ENCODE peak calls at places on chromosomes 16 and 17, in ten cellular contexts. C is IMR-90, H is mucosa of descending colon, V is cardiac fibroblast, T is AG10803, M is right lobe of liver, I is heart right ventricle, W is kidney epithelial cell, R is foreskin fibroblast, G is testis. Y is an unnamed sample.

GRCh38 chr17:46059457-46059856 is 60.4 kb downstream of the STH start:
- DNase-seq in C (no peak), H (no peak), V (no peak), T (no peak), M (no peak), I (no peak), W (no peak), R (no peak), G (no peak), Y (no peak)

GRCh38 chr16:23523321-23523720 is 13.0 kb upstream of the GGA2 start:
- DNase-seq in C (no peak), H (no peak), V (no peak), T (no peak), M (no peak), I (no peak), W (no peak), R (no peak), G (no peak), Y (no peak)

GRCh38 chr17:70110443-70110880 is 35.4 kb downstream of the KCNJ16 start:
- DNase-seq in C (peak), H (no peak), V (peak), T (peak), M (no peak), I (peak), W (peak), R (peak), G (no peak), Y (no peak)

GRCh38 chr17:40648326-40648968 is 829 bp upstream of the SMARCE1 start:
- DNase-seq in C (peak), H (no peak), V (peak), T (peak), M (no peak), I (no peak), W (peak), R (peak), G (peak), Y (no peak)

GRCh38 chr17:65759532-65759931 is 198.1 kb upstream of the AXIN2 start:
- DNase-seq in C (no peak), H (no peak), V (no peak), T (no peak), M (no peak), I (no peak), W (no peak), R (no peak), G (no peak), Y (no peak)

GRCh38 chr17:48486557-48486956 is 44.3 kb downstream of the HOXB1 start:
- DNase-seq in C (peak), H (no peak), V (peak), T (peak), M (no peak), I (no peak), W (peak), R (peak), G (no peak), Y (no peak)

GRCh38 chr17:5468075-5468473 is 708 bp downstream of the DHX33 start:
- DNase-seq in C (no peak), H (no peak), V (no peak), T (no peak), M (no peak), I (no peak), W (no peak), R (no peak), G (peak), Y (no peak)

GRCh38 chr16:3349175-3349574 is 6.5 kb upstream of the OR2C1 start:
- DNase-seq in C (no peak), H (no peak), V (no peak), T (no peak), M (no peak), I (no peak), W (no peak), R (no peak), G (no peak), Y (no peak)

GRCh38 chr17:75289832-75290337 is 652 bp upstream of the SLC25A19 start:
- DNase-seq in C (peak), H (peak), V (peak), T (peak), M (peak), I (peak), W (no peak), R (peak), G (peak), Y (peak)

GRCh38 chr17:42050360-42051012 is at the start of gene C17orf113:
- DNase-seq in C (no peak), H (peak), V (peak), T (peak), M (peak), I (peak), W (no peak), R (peak), G (peak), Y (peak)

GRCh38 chr16:1429631-1430030 is 1.2 kb upstream of the PERCC1 start:
- DNase-seq in C (no peak), H (no peak), V (no peak), T (no peak), M (no peak), I (no peak), W (no peak), R (no peak), G (no peak), Y (peak)

GRCh38 chr16:1431497-1432270 is 806 bp downstream of the PERCC1 start:
- DNase-seq in C (no peak), H (no peak), V (no peak), T (no peak), M (no peak), I (no peak), W (no peak), R (no peak), G (no peak), Y (no peak)

GRCh38 chr16:1430759-1431496 is at the start of gene PERCC1:
- DNase-seq in C (no peak), H (no peak), V (no peak), T (no peak), M (no peak), I (no peak), W (no peak), R (no peak), G (no peak), Y (no peak)

GRCh38 chr16:1429026-1429425 is 1.9 kb upstream of the PERCC1 start:
- DNase-seq in C (no peak), H (no peak), V (no peak), T (no peak), M (no peak), I (no peak), W (no peak), R (no peak), G (no peak), Y (no peak)

GRCh38 chr16:1430214-1430758 is 592 bp upstream of the PERCC1 start:
- DNase-seq in C (no peak), H (no peak), V (no peak), T (no peak), M (no peak), I (no peak), W (no peak), R (no peak), G (no peak), Y (no peak)
- H3K4me3 ChIP-seq in C (no peak), H (no peak), V (no peak), T (no peak), M (no peak), I (no peak), W (no peak), R (no peak), G (no peak), Y (no peak)

DNA sequence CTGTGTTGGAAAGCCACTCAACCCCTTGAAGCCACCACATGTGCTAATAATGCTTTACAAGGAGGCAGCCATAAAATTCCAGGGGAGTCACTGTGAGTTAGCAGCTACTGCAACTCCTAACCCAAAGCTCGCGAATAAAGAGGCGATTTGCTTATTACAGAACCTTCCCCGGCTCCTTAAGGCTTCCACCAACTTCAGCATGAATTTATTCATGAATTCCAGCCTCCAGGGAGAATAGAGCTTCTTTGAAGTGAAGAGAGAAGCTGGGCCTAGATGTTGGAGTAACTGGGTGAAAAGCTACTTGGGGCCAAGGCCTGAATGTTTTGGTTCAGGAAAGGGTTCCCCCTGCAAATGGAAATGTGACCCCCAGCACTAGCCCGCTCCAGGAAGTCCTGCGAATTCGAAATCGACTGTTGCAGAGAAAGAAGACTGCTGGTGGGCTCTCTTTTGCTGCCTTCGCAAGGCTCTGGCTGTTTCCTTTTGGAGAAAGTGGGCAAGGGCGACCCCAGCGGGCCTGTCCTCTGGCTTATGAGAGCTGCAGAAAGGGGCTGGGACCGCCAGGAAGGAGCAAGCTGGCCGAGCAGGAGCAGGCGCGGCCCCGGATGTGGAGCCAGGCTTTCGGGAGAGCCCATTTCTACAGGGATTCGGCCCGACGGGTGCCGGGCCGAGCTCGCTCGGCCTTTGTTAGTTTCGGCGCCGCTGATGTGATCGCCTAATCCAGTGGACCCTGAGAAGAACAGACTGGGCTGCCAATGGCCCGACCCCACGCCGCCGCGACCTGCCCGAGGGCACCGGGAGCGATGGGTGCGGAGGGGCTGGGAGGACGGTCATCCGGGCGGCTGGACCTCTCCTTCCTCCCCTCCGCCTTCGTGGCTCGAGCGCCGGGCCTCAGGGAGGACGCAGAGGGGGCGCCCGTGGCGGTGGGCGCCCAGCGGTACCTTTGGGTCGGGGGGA is 7.6 kb downstream of the CBX8 start:
- DNase-seq in C (no peak), H (no peak), V (no peak), T (no peak), M (peak), I (no peak), W (no peak), R (no peak), G (no peak), Y (no peak)
- H3K4me3 ChIP-seq in C (no peak), H (no peak), V (no peak), T (no peak), M (no peak), I (peak), W (no peak), R (no peak), G (no peak), Y (no peak)

GRCh38 chr16:30095166-30096078 is 591 bp downstream of the YPEL3 start:
- DNase-seq in C (no peak), H (peak), V (no peak), T (no peak), M (no peak), I (no peak), W (no peak), R (no peak), G (no peak), Y (peak)

GRCh38 chr16:30096862-30097563 is 1.0 kb upstream of the YPEL3 start:
- DNase-seq in C (no peak), H (peak), V (no peak), T (no peak), M (no peak), I (no peak), W (no peak), R (no peak), G (no peak), Y (no peak)

GRCh38 chr16:30096105-30096861 is at the start of gene YPEL3:
- DNase-seq in C (peak), H (peak), V (peak), T (peak), M (peak), I (peak), W (peak), R (peak), G (peak), Y (peak)

GRCh38 chr16:30092373-30093010 is 768 bp upstream of the TBX6 start:
- DNase-seq in C (peak), H (peak), V (peak), T (peak), M (peak), I (peak), W (peak), R (peak), G (peak), Y (peak)

DNA sequence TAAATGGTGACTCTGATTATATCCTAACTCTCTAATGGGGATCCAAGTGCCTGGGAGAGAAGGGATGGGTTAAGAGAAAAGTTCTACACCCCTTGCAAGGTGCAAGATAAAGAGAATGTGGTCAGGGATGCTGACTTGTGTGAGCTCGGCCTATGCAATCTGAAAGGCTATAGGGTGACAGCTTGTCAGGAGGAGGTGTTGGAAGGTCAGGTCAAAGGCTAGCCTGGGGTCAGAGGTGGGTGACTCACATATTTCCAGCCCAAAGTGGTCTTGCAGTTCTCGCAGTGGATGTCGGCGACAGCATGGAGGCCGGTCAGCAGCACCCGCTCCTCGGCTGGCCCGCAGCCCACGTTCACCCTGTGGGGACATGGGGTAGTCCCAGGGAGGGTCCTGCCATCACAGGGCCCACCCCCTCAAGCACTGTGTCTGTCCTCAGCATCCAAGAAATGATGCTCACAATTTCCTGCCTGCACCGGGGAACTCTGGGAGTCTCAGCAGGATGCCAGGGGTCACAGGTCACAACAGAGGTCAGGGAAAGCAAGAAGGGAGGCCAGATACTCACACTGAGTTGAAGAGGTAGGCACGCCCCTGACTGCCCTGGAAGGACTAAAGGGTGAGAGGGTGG is 1.4 kb downstream of the YPEL3 start:
- DNase-seq in C (no peak), H (peak), V (no peak), T (no peak), M (no peak), I (no peak), W (no peak), R (no peak), G (no peak), Y (no peak)
- H3K4me3 ChIP-seq in C (no peak), H (peak), V (peak), T (peak), M (peak), I (peak), W (no peak), R (peak), G (peak), Y (peak)

GRCh38 chr16:1917665-1918111 is 527 bp downstream of the HS3ST6 start:
- DNase-seq in C (no peak), H (no peak), V (no peak), T (no peak), M (no peak), I (no peak), W (no peak), R (no peak), G (no peak), Y (peak)

GRCh38 chr16:1919680-1919998 is 1.4 kb upstream of the HS3ST6 start:
- DNase-seq in C (no peak), H (no peak), V (no peak), T (no peak), M (no peak), I (no peak), W (no peak), R (no peak), G (no peak), Y (peak)

GRCh38 chr16:1918312-1918889 is at the start of gene HS3ST6:
- DNase-seq in C (no peak), H (no peak), V (no peak), T (no peak), M (no peak), I (no peak), W (no peak), R (no peak), G (no peak), Y (no peak)

GRCh38 chr16:1920727-1921155 is 2.5 kb upstream of the HS3ST6 start:
- DNase-seq in C (no peak), H (no peak), V (no peak), T (no peak), M (no peak), I (no peak), W (no peak), R (no peak), G (peak), Y (peak)

DNA sequence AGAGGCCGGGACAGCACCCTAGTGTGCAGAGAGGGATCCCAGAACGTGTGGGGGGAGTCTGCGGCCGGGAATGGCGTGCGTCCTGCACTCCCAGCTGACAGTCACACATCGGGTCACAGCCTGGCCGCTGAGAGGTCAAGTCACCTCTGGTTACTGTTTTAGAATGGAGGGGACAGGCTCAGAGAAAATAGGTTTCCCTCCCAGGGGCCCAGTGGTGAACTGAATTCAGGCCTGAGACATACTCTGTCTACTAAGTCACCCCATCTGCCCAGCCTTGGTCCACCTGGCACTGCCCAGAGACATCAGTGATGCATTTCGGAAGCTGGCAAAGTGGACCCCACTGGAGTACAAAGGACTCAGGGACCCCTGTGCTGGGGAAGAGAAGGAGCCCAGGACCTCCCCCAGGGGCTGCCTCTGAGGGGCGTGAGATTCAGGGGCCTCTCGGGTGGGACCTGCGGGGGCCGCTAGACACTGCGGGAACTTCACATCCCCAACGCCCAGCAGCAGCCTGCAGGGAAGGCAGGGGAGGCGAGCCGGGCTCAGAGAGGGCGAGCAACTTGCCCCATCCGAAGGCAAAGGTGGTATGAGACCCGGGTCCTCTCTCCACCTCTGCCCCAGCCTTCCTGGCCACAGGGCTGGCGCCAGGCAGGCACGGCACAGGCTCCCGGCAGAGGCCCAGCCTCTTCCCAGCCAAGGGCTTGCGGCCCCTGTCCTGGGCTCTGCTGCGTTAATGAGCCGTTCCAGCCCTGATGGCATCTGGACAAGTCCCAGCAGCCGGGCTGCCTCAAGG is 870 bp upstream of the HS3ST6 start:
- DNase-seq in C (no peak), H (no peak), V (no peak), T (no peak), M (no peak), I (no peak), W (no peak), R (no peak), G (no peak), Y (no peak)
- H3K4me3 ChIP-seq in C (no peak), H (no peak), V (no peak), T (no peak), M (no peak), I (no peak), W (no peak), R (peak), G (no peak), Y (no peak)